ENCODE peak calls at places on chromosomes 16 and 17, in eight cellular contexts. One of them, this sample, is unnamed.
A peak's percentile ranks its signal among the peaks of the same experiment; 100 is the strongest.

GRCh38 chr17:37247825-37248224 is 128.0 kb upstream of the C17orf78 start:
- DNase-seq in cardiac muscle cell: no peak
- DNase-seq in kidney epithelial cell: no peak
- DNase-seq in neural progenitor cell: no peak
- DNase-seq in stomach: no peak
- DNase-seq in breast epithelium: no peak
- DNase-seq in fibroblast of lung: no peak
- DNase-seq in colonic mucosa: no peak
- DNase-seq in this sample: no peak

GRCh38 chr17:81890447-81891302 is 711 bp downstream of the ALYREF start:
- DNase-seq in cardiac muscle cell: peak; percentile 31
- DNase-seq in kidney epithelial cell: no peak
- DNase-seq in neural progenitor cell: peak; percentile 50
- DNase-seq in stomach: no peak
- DNase-seq in breast epithelium: no peak
- DNase-seq in fibroblast of lung: no peak
- DNase-seq in colonic mucosa: no peak
- DNase-seq in this sample: no peak

GRCh38 chr17:44628234-44629188 is 27.8 kb upstream of the MEIOC start:
- DNase-seq in cardiac muscle cell: peak; percentile 91
- DNase-seq in kidney epithelial cell: peak; percentile 65
- DNase-seq in neural progenitor cell: peak; percentile 96
- DNase-seq in stomach: no peak
- DNase-seq in breast epithelium: no peak
- DNase-seq in fibroblast of lung: peak; percentile 44
- DNase-seq in colonic mucosa: peak; percentile 25
- DNase-seq in this sample: no peak

GRCh38 chr16:46715769-46716305 is 26.4 kb downstream of the ORC6 start:
- DNase-seq in cardiac muscle cell: no peak
- DNase-seq in kidney epithelial cell: no peak
- DNase-seq in neural progenitor cell: no peak
- DNase-seq in stomach: no peak
- DNase-seq in breast epithelium: no peak
- DNase-seq in fibroblast of lung: no peak
- DNase-seq in colonic mucosa: no peak
- DNase-seq in this sample: no peak

GRCh38 chr16:85459529-85460251 is 153.4 kb upstream of the GSE1 start:
- DNase-seq in cardiac muscle cell: peak; percentile 47
- DNase-seq in kidney epithelial cell: no peak
- DNase-seq in neural progenitor cell: no peak
- DNase-seq in stomach: peak; percentile 41
- DNase-seq in breast epithelium: no peak
- DNase-seq in fibroblast of lung: peak; percentile 31
- DNase-seq in colonic mucosa: no peak
- DNase-seq in this sample: no peak

GRCh38 chr17:80916246-80916645 is 75.4 kb upstream of the CHMP6 start:
- DNase-seq in cardiac muscle cell: no peak
- DNase-seq in kidney epithelial cell: no peak
- DNase-seq in neural progenitor cell: no peak
- DNase-seq in stomach: no peak
- DNase-seq in breast epithelium: no peak
- DNase-seq in fibroblast of lung: no peak
- DNase-seq in colonic mucosa: no peak
- DNase-seq in this sample: no peak

GRCh38 chr17:22273308-22273707 is 581.0 kb downstream of the KCNJ18 start:
- DNase-seq in cardiac muscle cell: no peak
- DNase-seq in kidney epithelial cell: no peak
- DNase-seq in neural progenitor cell: no peak
- DNase-seq in stomach: no peak
- DNase-seq in breast epithelium: no peak
- DNase-seq in fibroblast of lung: no peak
- DNase-seq in colonic mucosa: no peak
- DNase-seq in this sample: no peak

GRCh38 chr16:23392223-23392600 is 60.8 kb downstream of the COG7 start:
- DNase-seq in cardiac muscle cell: no peak
- DNase-seq in kidney epithelial cell: no peak
- DNase-seq in neural progenitor cell: no peak
- DNase-seq in stomach: no peak
- DNase-seq in breast epithelium: no peak
- DNase-seq in fibroblast of lung: no peak
- DNase-seq in colonic mucosa: no peak
- DNase-seq in this sample: no peak

GRCh38 chr17:1399366-1399678 is 700 bp downstream of the YWHAE start:
- DNase-seq in cardiac muscle cell: peak; percentile 62
- DNase-seq in kidney epithelial cell: no peak
- DNase-seq in neural progenitor cell: no peak
- DNase-seq in stomach: peak; percentile 45
- DNase-seq in breast epithelium: peak; percentile 60
- DNase-seq in fibroblast of lung: no peak
- DNase-seq in colonic mucosa: no peak
- DNase-seq in this sample: no peak

GRCh38 chr17:72614476-72614870 is 478.0 kb downstream of the SLC39A11 start:
- DNase-seq in cardiac muscle cell: no peak
- DNase-seq in kidney epithelial cell: no peak
- DNase-seq in neural progenitor cell: no peak
- DNase-seq in stomach: no peak
- DNase-seq in breast epithelium: no peak
- DNase-seq in fibroblast of lung: no peak
- DNase-seq in colonic mucosa: no peak
- DNase-seq in this sample: no peak

GRCh38 chr16:85465328-85466307 is 147.5 kb upstream of the GSE1 start:
- DNase-seq in cardiac muscle cell: peak; percentile 94
- DNase-seq in kidney epithelial cell: no peak
- DNase-seq in neural progenitor cell: no peak
- DNase-seq in stomach: no peak
- DNase-seq in breast epithelium: peak; percentile 78
- DNase-seq in fibroblast of lung: peak; percentile 58
- DNase-seq in colonic mucosa: no peak
- DNase-seq in this sample: no peak

GRCh38 chr16:65667013-65667578 is 545.2 kb upstream of the CDH11 start:
- DNase-seq in cardiac muscle cell: peak; percentile 17
- DNase-seq in kidney epithelial cell: no peak
- DNase-seq in neural progenitor cell: peak; percentile 72
- DNase-seq in stomach: no peak
- DNase-seq in breast epithelium: no peak
- DNase-seq in fibroblast of lung: peak; percentile 25
- DNase-seq in colonic mucosa: no peak
- DNase-seq in this sample: no peak

GRCh38 chr17:59804910-59805381 is 87.8 kb downstream of the TUBD1 start:
- DNase-seq in cardiac muscle cell: no peak
- DNase-seq in kidney epithelial cell: no peak
- DNase-seq in neural progenitor cell: no peak
- DNase-seq in stomach: no peak
- DNase-seq in breast epithelium: no peak
- DNase-seq in fibroblast of lung: peak; percentile 61
- DNase-seq in colonic mucosa: no peak
- DNase-seq in this sample: no peak

GRCh38 chr16:50548659-50549560 is 714 bp downstream of the NKD1 start:
- DNase-seq in cardiac muscle cell: no peak
- DNase-seq in kidney epithelial cell: no peak
- DNase-seq in neural progenitor cell: peak; percentile 10
- DNase-seq in stomach: peak; percentile 38
- DNase-seq in breast epithelium: no peak
- DNase-seq in fibroblast of lung: no peak
- DNase-seq in colonic mucosa: peak; percentile 22
- DNase-seq in this sample: no peak

GRCh38 chr16:29784157-29784556 is 6.1 kb downstream of the ZG16 start:
- DNase-seq in cardiac muscle cell: no peak
- DNase-seq in kidney epithelial cell: no peak
- DNase-seq in neural progenitor cell: no peak
- DNase-seq in stomach: no peak
- DNase-seq in breast epithelium: no peak
- DNase-seq in fibroblast of lung: no peak
- DNase-seq in colonic mucosa: no peak
- DNase-seq in this sample: no peak

GRCh38 chr17:75695141-75695829 is 26.0 kb upstream of the ITGB4 start:
- DNase-seq in cardiac muscle cell: no peak
- DNase-seq in kidney epithelial cell: no peak
- DNase-seq in neural progenitor cell: no peak
- DNase-seq in stomach: no peak
- DNase-seq in breast epithelium: no peak
- DNase-seq in fibroblast of lung: peak; percentile 24
- DNase-seq in colonic mucosa: no peak
- DNase-seq in this sample: no peak

GRCh38 chr17:75693500-75694481 is 26.7 kb downstream of the SAP30BP start:
- DNase-seq in cardiac muscle cell: peak; percentile 77
- DNase-seq in kidney epithelial cell: no peak
- DNase-seq in neural progenitor cell: peak; percentile 71
- DNase-seq in stomach: no peak
- DNase-seq in breast epithelium: peak; percentile 84
- DNase-seq in fibroblast of lung: peak; percentile 86
- DNase-seq in colonic mucosa: no peak
- DNase-seq in this sample: peak; percentile 91

GRCh38 chr17:75695830-75696271 is 25.4 kb upstream of the ITGB4 start:
- DNase-seq in cardiac muscle cell: no peak
- DNase-seq in kidney epithelial cell: no peak
- DNase-seq in neural progenitor cell: no peak
- DNase-seq in stomach: peak; percentile 82
- DNase-seq in breast epithelium: no peak
- DNase-seq in fibroblast of lung: no peak
- DNase-seq in colonic mucosa: peak; percentile 75
- DNase-seq in this sample: no peak

GRCh38 chr17:75692976-75693375 is 25.8 kb downstream of the SAP30BP start:
- DNase-seq in cardiac muscle cell: no peak
- DNase-seq in kidney epithelial cell: no peak
- DNase-seq in neural progenitor cell: no peak
- DNase-seq in stomach: no peak
- DNase-seq in breast epithelium: no peak
- DNase-seq in fibroblast of lung: no peak
- DNase-seq in colonic mucosa: no peak
- DNase-seq in this sample: no peak

DNA sequence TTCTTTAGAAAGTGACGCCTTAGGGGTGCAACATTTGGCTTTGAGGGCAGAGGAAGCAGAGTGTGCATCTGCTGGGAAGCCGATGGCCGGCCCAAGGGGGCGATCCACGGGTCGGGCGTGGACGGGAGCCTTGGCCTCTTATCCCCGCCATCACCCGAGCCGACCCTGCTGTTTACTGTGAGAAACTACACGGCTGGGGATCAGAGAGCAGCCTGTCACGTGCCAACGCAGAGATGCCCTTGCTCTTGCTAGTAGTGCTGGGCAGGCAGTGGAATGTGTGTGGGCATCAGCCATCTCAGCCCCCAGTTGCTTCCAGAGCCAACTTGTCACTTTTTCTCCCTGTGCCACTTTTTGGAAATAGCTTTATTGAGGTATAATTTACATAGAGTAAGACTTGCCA is 26.7 kb upstream of the ITGB4 start:
- DNase-seq in cardiac muscle cell: no peak
- DNase-seq in kidney epithelial cell: no peak
- DNase-seq in neural progenitor cell: no peak
- DNase-seq in stomach: no peak
- DNase-seq in breast epithelium: no peak
- DNase-seq in fibroblast of lung: no peak
- DNase-seq in colonic mucosa: no peak
- DNase-seq in this sample: no peak
- TF ChIP-seq CTCF in cardiac muscle cell: no peak
- TF ChIP-seq CTCF in kidney epithelial cell: no peak
- TF ChIP-seq CTCF in neural progenitor cell: peak; percentile 18
- TF ChIP-seq CTCF in stomach: no peak
- TF ChIP-seq CTCF in breast epithelium: no peak
- TF ChIP-seq CTCF in fibroblast of lung: no peak
- TF ChIP-seq CTCF in colonic mucosa: no peak
- TF ChIP-seq CTCF in this sample: no peak

GRCh38 chr16:69523571-69523970 is 42.2 kb upstream of the NFAT5 start:
- DNase-seq in cardiac muscle cell: no peak
- DNase-seq in kidney epithelial cell: no peak
- DNase-seq in neural progenitor cell: no peak
- DNase-seq in stomach: no peak
- DNase-seq in breast epithelium: no peak
- DNase-seq in fibroblast of lung: no peak
- DNase-seq in colonic mucosa: peak; percentile 88
- DNase-seq in this sample: no peak

GRCh38 chr16:69520413-69520799 is 45.4 kb upstream of the NFAT5 start:
- DNase-seq in cardiac muscle cell: no peak
- DNase-seq in kidney epithelial cell: no peak
- DNase-seq in neural progenitor cell: no peak
- DNase-seq in stomach: no peak
- DNase-seq in breast epithelium: no peak
- DNase-seq in fibroblast of lung: no peak
- DNase-seq in colonic mucosa: no peak
- DNase-seq in this sample: no peak

GRCh38 chr16:69522732-69523404 is 42.9 kb upstream of the NFAT5 start:
- DNase-seq in cardiac muscle cell: no peak
- DNase-seq in kidney epithelial cell: no peak
- DNase-seq in neural progenitor cell: no peak
- DNase-seq in stomach: no peak
- DNase-seq in breast epithelium: no peak
- DNase-seq in fibroblast of lung: no peak
- DNase-seq in colonic mucosa: no peak
- DNase-seq in this sample: no peak

GRCh38 chr16:69522041-69522578 is 43.7 kb upstream of the NFAT5 start:
- DNase-seq in cardiac muscle cell: no peak
- DNase-seq in kidney epithelial cell: no peak
- DNase-seq in neural progenitor cell: no peak
- DNase-seq in stomach: no peak
- DNase-seq in breast epithelium: no peak
- DNase-seq in fibroblast of lung: no peak
- DNase-seq in colonic mucosa: no peak
- DNase-seq in this sample: no peak

GRCh38 chr16:69520800-69521602 is 44.8 kb upstream of the NFAT5 start:
- DNase-seq in cardiac muscle cell: no peak
- DNase-seq in kidney epithelial cell: no peak
- DNase-seq in neural progenitor cell: no peak
- DNase-seq in stomach: no peak
- DNase-seq in breast epithelium: no peak
- DNase-seq in fibroblast of lung: peak; percentile 55
- DNase-seq in colonic mucosa: no peak
- DNase-seq in this sample: no peak
- H3K4me3 ChIP-seq in cardiac muscle cell: no peak overlapping the region
- H3K4me3 ChIP-seq in kidney epithelial cell: no peak overlapping the region
- H3K4me3 ChIP-seq in neural progenitor cell: no peak overlapping the region
- H3K4me3 ChIP-seq in stomach: no peak overlapping the region
- H3K4me3 ChIP-seq in breast epithelium: no peak overlapping the region
- H3K4me3 ChIP-seq in fibroblast of lung: no peak overlapping the region
- H3K4me3 ChIP-seq in colonic mucosa: no peak overlapping the region
- H3K4me3 ChIP-seq in this sample: no peak overlapping the region

DNA sequence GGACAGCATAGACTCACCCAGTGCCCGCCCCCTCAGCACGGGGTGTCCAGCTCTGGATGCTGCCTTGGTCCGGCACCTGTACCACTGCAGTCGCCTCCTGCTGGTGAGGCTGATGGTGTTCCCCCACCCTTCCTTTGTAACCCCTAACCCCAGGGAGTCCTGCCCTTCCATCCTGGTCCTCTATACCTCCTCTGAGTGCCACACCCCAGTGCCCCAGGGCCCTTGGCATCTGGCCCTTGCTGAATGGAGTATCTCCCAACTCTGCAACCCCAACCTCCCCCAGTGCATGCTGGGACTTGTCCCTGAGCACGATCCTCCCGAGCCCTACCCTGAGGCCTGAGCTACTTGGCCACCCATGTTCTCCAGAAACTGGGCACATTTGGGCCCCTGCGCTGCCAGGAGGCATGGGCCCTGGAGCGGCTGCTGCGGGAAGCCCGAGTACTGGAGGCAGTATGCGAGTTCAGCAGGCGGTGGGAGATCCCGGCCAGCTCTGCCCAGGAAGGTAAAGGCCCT is 15.8 kb downstream of the RIPOR1 start:
- DNase-seq in cardiac muscle cell: no peak
- DNase-seq in kidney epithelial cell: no peak
- DNase-seq in neural progenitor cell: no peak
- DNase-seq in stomach: no peak
- DNase-seq in breast epithelium: no peak
- DNase-seq in fibroblast of lung: no peak
- DNase-seq in colonic mucosa: no peak
- DNase-seq in this sample: no peak
- TF ChIP-seq CTCF in cardiac muscle cell: no peak
- TF ChIP-seq CTCF in kidney epithelial cell: peak; percentile 17
- TF ChIP-seq CTCF in neural progenitor cell: no peak
- TF ChIP-seq CTCF in stomach: no peak
- TF ChIP-seq CTCF in breast epithelium: no peak
- TF ChIP-seq CTCF in fibroblast of lung: no peak
- TF ChIP-seq CTCF in colonic mucosa: no peak
- TF ChIP-seq CTCF in this sample: no peak

GRCh38 chr17:38725066-38725465 is 5.1 kb upstream of the CISD3 start:
- DNase-seq in cardiac muscle cell: no peak
- DNase-seq in kidney epithelial cell: no peak
- DNase-seq in neural progenitor cell: no peak
- DNase-seq in stomach: no peak
- DNase-seq in breast epithelium: no peak
- DNase-seq in fibroblast of lung: no peak
- DNase-seq in colonic mucosa: no peak
- DNase-seq in this sample: no peak
- H3K4me3 ChIP-seq in cardiac muscle cell: no peak overlapping the region
- H3K4me3 ChIP-seq in kidney epithelial cell: no peak overlapping the region
- H3K4me3 ChIP-seq in neural progenitor cell: no peak overlapping the region
- H3K4me3 ChIP-seq in stomach: peak overlapping the region; percentile 12
- H3K4me3 ChIP-seq in breast epithelium: no peak overlapping the region
- H3K4me3 ChIP-seq in fibroblast of lung: no peak overlapping the region
- H3K4me3 ChIP-seq in colonic mucosa: no peak overlapping the region
- H3K4me3 ChIP-seq in this sample: no peak overlapping the region

This sample was measured in AG09309.